ENCODE peak calls at places on chromosomes 6 and 20, in four cellular contexts. C is heart left ventricle, F is fibroblast of pulmonary artery, I is lung. L is an unnamed sample.

GRCh38 chr6:7156666-7157278 is 49.0 kb downstream of the RREB1 start:
- DNase-seq in I (peak), C (no peak), F (no peak), L (no peak)

GRCh38 chr20:38426006-38426405 is 9.1 kb downstream of the SNHG17 start:
- DNase-seq in C (no peak), I (no peak), F (peak), L (no peak)

GRCh38 chr6:15855311-15855710 is 192.5 kb upstream of the DTNBP1 start:
- DNase-seq in C (no peak), I (no peak), F (no peak), L (no peak)

GRCh38 chr20:32675223-32675975 is 1.7 kb upstream of the C20orf203 start:
- DNase-seq in F (no peak), C (no peak), I (no peak), L (no peak)

GRCh38 chr6:109456710-109457595 is 1.4 kb upstream of the MICAL1 start:
- DNase-seq in F (peak), I (peak), C (peak), L (no peak)

GRCh38 chr20:35768731-35769664 is 2.8 kb upstream of the PHF20 start:
- DNase-seq in F (peak), I (peak), C (peak), L (no peak)

GRCh38 chr6:89204096-89204495 is 13.1 kb downstream of the GABRR1 start:
- DNase-seq in C (no peak), F (no peak), I (no peak), L (no peak)

GRCh38 chr6:69097948-69098347 is 462.9 kb downstream of the ADGRB3 start:
- DNase-seq in F (no peak), C (no peak), I (no peak), L (no peak)

GRCh38 chr6:61809004-61809595 is 476.9 kb downstream of the KHDRBS2 start:
- DNase-seq in C (no peak), I (no peak), F (peak), L (no peak)

GRCh38 chr20:38730167-38730988 is 6.1 kb downstream of the SLC32A1 start:
- DNase-seq in C (no peak), F (no peak), I (no peak), L (no peak)

GRCh38 chr6:4971851-4972250 is 32.0 kb downstream of the RPP40 start:
- DNase-seq in I (peak), F (no peak), C (no peak), L (no peak)

GRCh38 chr6:113994934-113995342 is 24.0 kb upstream of the HDAC2 start:
- DNase-seq in I (no peak), F (peak), C (no peak), L (no peak)

GRCh38 chr6:77440206-77440976 is 22.9 kb downstream of the HTR1B start:
- DNase-seq in I (no peak), F (no peak), C (no peak), L (no peak)

GRCh38 chr20:6566821-6567220 is 200.7 kb upstream of the BMP2 start:
- DNase-seq in I (no peak), F (peak), C (no peak), L (no peak)

GRCh38 chr6:7617954-7618764 is 28.2 kb downstream of the SNRNP48 start:
- DNase-seq in C (peak), I (peak), F (peak), L (no peak)

GRCh38 chr20:45229264-45230056 is 8.3 kb downstream of the SEMG2 start:
- DNase-seq in C (no peak), F (peak), I (peak), L (no peak)

GRCh38 chr6:15936503-15936902 is 192.4 kb upstream of the MYLIP start:
- DNase-seq in C (no peak), F (no peak), I (no peak), L (no peak)

GRCh38 chr6:43838276-43839036 is 68.4 kb downstream of the VEGFA start:
- DNase-seq in C (peak), I (peak), F (peak), L (no peak)

GRCh38 chr6:74588094-74588493 is 617.8 kb downstream of the COL12A1 start:
- DNase-seq in F (no peak), I (no peak), C (no peak), L (no peak)

GRCh38 chr6:599946-600448 is 56.9 kb downstream of the HUS1B start:
- DNase-seq in C (no peak), I (no peak), F (no peak), L (no peak)

GRCh38 chr20:10761232-10761631 is 87.4 kb upstream of the JAG1 start:
- DNase-seq in I (no peak), C (no peak), F (peak), L (no peak)

GRCh38 chr6:35745480-35745879 is 8.6 kb downstream of the ARMC12 start:
- DNase-seq in F (no peak), I (no peak), C (no peak), L (no peak)

GRCh38 chr6:6559994-6560393 is 28.5 kb upstream of the LY86 start:
- DNase-seq in F (no peak), C (no peak), I (no peak), L (no peak)

GRCh38 chr20:53677447-53678314 is 84.0 kb upstream of the ZNF217 start:
- DNase-seq in I (no peak), C (peak), F (peak), L (no peak)

GRCh38 chr6:113829702-113830058 is 27.5 kb upstream of the MARCKS start:
- DNase-seq in C (no peak), I (no peak), F (peak), L (no peak)

GRCh38 chr6:111841822-111842221 is 31.4 kb downstream of the FYN start:
- DNase-seq in C (peak), I (no peak), F (peak), L (no peak)

GRCh38 chr20:40532103-40532502 is 156.9 kb downstream of the MAFB start:
- DNase-seq in F (peak), I (no peak), C (no peak), L (no peak)
- TF ChIP-seq CTCF in F (peak), I (no peak), C (no peak), L (peak)

GRCh38 chr6:49454787-49455709 is 8.0 kb downstream of the MMUT start:
- DNase-seq in F (no peak), I (no peak), C (no peak), L (no peak)

GRCh38 chr6:49457771-49458170 is 5.3 kb downstream of the MMUT start:
- DNase-seq in C (no peak), I (no peak), F (no peak), L (no peak)

DNA sequence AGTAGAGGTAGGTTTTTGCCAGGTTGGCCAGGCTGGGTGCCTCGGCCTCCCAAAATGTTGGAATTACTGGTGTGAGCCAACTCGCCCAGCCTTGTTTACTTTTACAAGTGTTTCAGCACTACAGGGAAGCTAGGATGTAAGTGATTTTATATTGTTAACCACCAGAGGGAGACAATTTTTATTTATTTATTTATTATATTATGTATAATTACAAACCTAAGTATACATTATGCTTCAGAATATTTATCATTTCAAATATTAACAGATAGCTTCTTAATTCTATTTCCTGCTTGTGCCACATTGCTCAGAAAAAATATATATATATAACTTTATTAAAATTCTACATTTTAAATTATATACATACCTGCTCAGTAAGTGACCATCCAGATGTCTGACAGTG is 9.8 kb downstream of the MMUT start:
- DNase-seq in F (peak), I (no peak), C (no peak), L (no peak)
- TF ChIP-seq CTCF in F (peak), I (no peak), C (peak), L (peak)

DNA sequence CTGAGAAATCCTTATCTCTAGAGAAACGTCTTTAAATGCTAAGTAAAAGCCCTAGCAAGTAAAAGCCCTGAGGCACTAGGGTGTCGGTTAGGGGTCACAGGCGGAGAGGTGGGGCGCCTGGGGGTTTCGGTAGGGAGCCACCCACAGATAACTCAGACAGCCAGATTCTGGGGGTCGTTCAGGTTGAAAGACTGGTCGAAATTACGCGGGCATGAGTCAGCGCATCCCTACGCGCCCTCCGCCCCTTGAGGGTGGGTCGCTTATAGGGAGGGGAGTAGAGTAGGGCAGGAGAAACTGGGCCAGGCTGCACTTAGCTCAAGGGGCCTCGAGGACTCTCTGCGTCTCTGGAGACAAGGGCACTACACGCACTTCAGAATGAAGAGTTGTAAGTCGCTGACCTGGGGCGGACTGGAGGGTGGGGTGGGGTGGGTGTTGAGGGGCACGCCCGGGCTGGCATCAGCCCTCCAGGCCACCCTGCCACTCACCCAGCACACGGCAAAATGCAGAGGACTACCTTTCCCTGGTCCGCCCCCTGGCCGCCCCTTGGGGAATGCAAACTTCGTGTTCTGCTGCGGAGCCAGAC is 598 bp upstream of the PPT2 start:
- DNase-seq in I (peak), C (peak), F (no peak), L (no peak)
- TF ChIP-seq CTCF in I (no peak), C (no peak), F (peak), L (peak)

DNA sequence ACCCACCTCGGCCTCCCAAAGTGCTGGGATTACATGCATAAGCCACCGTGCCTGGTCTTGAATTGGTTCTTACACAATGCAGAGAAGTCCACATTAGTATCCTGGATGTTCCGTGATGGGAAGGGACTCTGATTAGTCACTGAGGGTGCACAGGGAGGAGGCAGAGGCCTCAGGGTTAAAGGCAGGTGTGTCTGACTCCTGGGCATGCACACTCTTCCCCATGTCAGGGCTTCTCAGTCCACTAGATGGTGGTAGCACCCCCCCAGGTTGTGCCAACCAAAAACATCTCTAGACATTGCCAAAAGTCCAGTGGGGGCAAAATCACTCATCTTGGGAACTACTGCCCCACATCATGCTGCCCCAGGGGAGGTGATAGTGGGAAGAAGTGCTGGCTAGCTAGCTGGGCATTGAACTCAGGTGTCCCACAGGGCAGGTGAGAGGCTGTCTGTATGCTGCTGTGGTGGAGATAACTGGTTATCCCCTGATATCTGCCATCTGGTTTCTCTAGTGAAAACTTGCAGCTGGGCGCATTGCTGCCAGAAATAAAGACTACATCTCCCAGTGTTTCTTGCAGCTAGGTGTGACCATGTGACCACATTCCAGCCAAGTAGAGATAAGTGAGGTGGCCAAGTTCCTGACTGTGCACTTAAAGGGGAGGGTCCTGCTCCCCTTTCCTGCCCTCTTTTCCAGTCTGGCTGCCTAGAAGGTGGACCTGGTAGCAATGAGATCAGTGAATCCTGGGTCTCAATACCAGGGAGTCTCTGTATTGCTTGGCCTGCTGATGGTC is 8.4 kb upstream of the NSFL1C start:
- DNase-seq in C (no peak), F (no peak), I (no peak), L (no peak)
- TF ChIP-seq CTCF in C (no peak), F (no peak), I (no peak), L (no peak)

DNA sequence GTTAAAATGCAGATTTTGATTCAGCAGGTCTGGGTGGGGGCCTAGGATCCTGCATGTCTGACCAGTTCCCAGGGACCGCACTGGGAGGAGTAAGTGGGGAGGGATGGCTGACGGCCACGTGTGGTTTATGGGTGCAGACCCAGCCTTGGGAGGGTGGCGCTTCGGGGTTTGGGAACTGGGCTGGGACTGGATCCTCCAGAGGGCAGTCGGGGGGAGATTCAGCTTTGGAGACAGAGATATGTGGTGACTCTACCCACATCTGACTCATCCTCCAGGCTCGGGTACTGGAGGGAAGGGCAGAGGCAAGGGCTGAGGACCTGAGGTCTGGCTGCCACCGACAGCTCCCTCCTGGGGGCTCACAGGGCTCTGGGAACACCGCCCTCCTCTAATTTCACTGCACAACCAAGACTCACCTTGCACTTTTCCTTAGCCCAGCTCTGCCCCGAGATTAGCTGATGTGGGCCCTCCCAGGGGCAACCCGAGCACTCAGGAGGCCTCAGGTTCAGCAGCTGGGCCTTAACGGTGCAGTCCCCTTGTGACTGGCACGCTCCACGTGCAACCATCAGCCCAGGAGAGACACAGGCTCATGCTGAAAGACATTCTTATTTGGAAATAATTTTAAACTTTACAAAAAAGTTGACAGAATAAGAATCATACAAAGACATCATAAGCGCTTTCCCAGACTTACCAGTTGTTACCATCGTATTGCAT is 172.8 kb upstream of the PMEPA1 start:
- DNase-seq in I (no peak), F (no peak), C (no peak), L (peak)
- TF ChIP-seq CTCF in I (no peak), F (no peak), C (no peak), L (no peak)

GRCh38 chr6:143060354-143060805 is 309 bp upstream of the AIG1 start:
- DNase-seq in I (peak), F (peak), C (peak), L (peak)
- TF ChIP-seq CTCF in I (no peak), F (no peak), C (no peak), L (peak)